ENCODE peak calls at places on chromosomes 7 and 10, in ten cellular contexts. L is GM23338, S is testis, A is MM.1S, M is esophagus squamous epithelium, Q is neural progenitor cell, B is upper lobe of right lung, E is psoas muscle, Z is Peyer's patch, O is heart right ventricle. C is an unnamed sample. For H3K4me1, the result is how much of the 10 kb centered on the place peaks cover.

GRCh38 chr7:27196287-27196739 is 3.6 kb downstream of the HOXA13 start:
- DNase-seq in L (peak), S (peak), A (peak), M (no peak), Q (peak), B (peak), E (peak), Z (peak), O (peak), C (peak)

GRCh38 chr7:26535483-26536069 is 243.9 kb downstream of the SNX10 start:
- DNase-seq in L (no peak), S (no peak), A (no peak), M (no peak), Q (no peak), B (no peak), E (no peak), Z (no peak), O (no peak), C (no peak)

GRCh38 chr7:68676789-68677535 is 921.3 kb upstream of the AUTS2 start:
- DNase-seq in L (no peak), S (no peak), A (no peak), M (no peak), Q (no peak), B (no peak), E (no peak), Z (no peak), O (no peak), C (no peak)

GRCh38 chr10:127694580-127695193 is 42.3 kb upstream of the FOXI2 start:
- DNase-seq in L (peak), S (peak), A (peak), M (no peak), Q (peak), B (peak), E (no peak), Z (no peak), O (no peak), C (peak)

GRCh38 chr10:101053516-101053915 is 8.3 kb upstream of the KAZALD1 start:
- DNase-seq in L (no peak), S (no peak), A (no peak), M (no peak), Q (no peak), B (no peak), E (no peak), Z (no peak), O (no peak), C (no peak)

GRCh38 chr7:2116903-2117680 is 115.7 kb downstream of the MAD1L1 start:
- DNase-seq in L (no peak), S (peak), A (no peak), M (no peak), Q (no peak), B (no peak), E (no peak), Z (no peak), O (peak), C (peak)

GRCh38 chr10:84715911-84716310 is 387.5 kb downstream of the CCSER2 start:
- DNase-seq in L (peak), S (peak), A (no peak), M (no peak), Q (peak), B (no peak), E (no peak), Z (no peak), O (no peak), C (peak)

GRCh38 chr10:24034571-24034970 is 174.4 kb upstream of the KIAA1217 start:
- DNase-seq in L (no peak), S (no peak), A (no peak), M (no peak), Q (no peak), B (no peak), E (no peak), Z (no peak), O (peak), C (no peak)

GRCh38 chr10:110508806-110509544 is 11.3 kb downstream of the DUSP5 start:
- DNase-seq in L (no peak), S (no peak), A (no peak), M (no peak), Q (no peak), B (no peak), E (no peak), Z (no peak), O (peak), C (no peak)

GRCh38 chr7:132065193-132065972 is 509.0 kb upstream of the PODXL start:
- DNase-seq in L (no peak), S (peak), A (peak), M (no peak), Q (no peak), B (no peak), E (peak), Z (no peak), O (peak), C (peak)

GRCh38 chr7:123643495-123644428 is 11.9 kb upstream of the LMOD2 start:
- DNase-seq in L (peak), S (peak), A (no peak), M (no peak), Q (peak), B (no peak), E (no peak), Z (peak), O (peak), C (peak)

GRCh38 chr10:47195274-47195885 is 104.6 kb upstream of the GDF10 start:
- DNase-seq in L (no peak), S (no peak), A (no peak), M (no peak), Q (no peak), B (no peak), E (no peak), Z (no peak), O (no peak), C (no peak)

GRCh38 chr7:33534830-33535229 is 370.5 kb upstream of the BMPER start:
- DNase-seq in L (peak), S (no peak), A (no peak), M (no peak), Q (no peak), B (no peak), E (no peak), Z (no peak), O (no peak), C (no peak)

GRCh38 chr10:17375936-17376584 is 78.3 kb downstream of the ST8SIA6 start:
- DNase-seq in L (peak), S (peak), A (no peak), M (no peak), Q (peak), B (no peak), E (no peak), Z (no peak), O (no peak), C (peak)

GRCh38 chr10:99658622-99659030 is 683 bp upstream of the ENTPD7 start:
- DNase-seq in L (peak), S (peak), A (no peak), M (peak), Q (peak), B (peak), E (peak), Z (peak), O (peak), C (peak)

GRCh38 chr7:44980393-44981034 is 1.7 kb upstream of the MYO1G start:
- DNase-seq in L (no peak), S (peak), A (no peak), M (no peak), Q (no peak), B (peak), E (no peak), Z (no peak), O (no peak), C (no peak)

GRCh38 chr7:139106959-139107358 is 2.6 kb downstream of the ZC3HAV1 start:
- DNase-seq in L (no peak), S (no peak), A (peak), M (no peak), Q (no peak), B (no peak), E (no peak), Z (no peak), O (no peak), C (no peak)

GRCh38 chr7:37037286-37037685 is 313.0 kb upstream of the AOAH start:
- DNase-seq in L (no peak), S (no peak), A (no peak), M (no peak), Q (no peak), B (no peak), E (no peak), Z (no peak), O (no peak), C (no peak)

GRCh38 chr10:84344560-84344959 is 16.2 kb downstream of the CCSER2 start:
- DNase-seq in L (no peak), S (no peak), A (no peak), M (no peak), Q (no peak), B (no peak), E (no peak), Z (no peak), O (no peak), C (no peak)

GRCh38 chr10:116151076-116151475 is 121.9 kb downstream of the GFRA1 start:
- DNase-seq in L (no peak), S (no peak), A (no peak), M (no peak), Q (no peak), B (no peak), E (no peak), Z (no peak), O (no peak), C (no peak)

GRCh38 chr10:80655898-80656297 is 118.2 kb downstream of the SH2D4B start:
- DNase-seq in L (no peak), S (no peak), A (no peak), M (no peak), Q (no peak), B (no peak), E (no peak), Z (no peak), O (no peak), C (no peak)

GRCh38 chr10:79235765-79236755 is 111.2 kb upstream of the PPIF start:
- DNase-seq in L (peak), S (no peak), A (no peak), M (no peak), Q (peak), B (no peak), E (no peak), Z (no peak), O (no peak), C (no peak)

GRCh38 chr7:98565114-98565513 is 52.0 kb upstream of the NPTX2 start:
- DNase-seq in L (no peak), S (no peak), A (no peak), M (no peak), Q (peak), B (no peak), E (no peak), Z (no peak), O (no peak), C (no peak)
- H3K4me1 ChIP-seq in L (under half), S (under half), A (under half), M (under half), Q (under half), B (under half), E (under half), Z (under half), O (under half), C (under half)

DNA sequence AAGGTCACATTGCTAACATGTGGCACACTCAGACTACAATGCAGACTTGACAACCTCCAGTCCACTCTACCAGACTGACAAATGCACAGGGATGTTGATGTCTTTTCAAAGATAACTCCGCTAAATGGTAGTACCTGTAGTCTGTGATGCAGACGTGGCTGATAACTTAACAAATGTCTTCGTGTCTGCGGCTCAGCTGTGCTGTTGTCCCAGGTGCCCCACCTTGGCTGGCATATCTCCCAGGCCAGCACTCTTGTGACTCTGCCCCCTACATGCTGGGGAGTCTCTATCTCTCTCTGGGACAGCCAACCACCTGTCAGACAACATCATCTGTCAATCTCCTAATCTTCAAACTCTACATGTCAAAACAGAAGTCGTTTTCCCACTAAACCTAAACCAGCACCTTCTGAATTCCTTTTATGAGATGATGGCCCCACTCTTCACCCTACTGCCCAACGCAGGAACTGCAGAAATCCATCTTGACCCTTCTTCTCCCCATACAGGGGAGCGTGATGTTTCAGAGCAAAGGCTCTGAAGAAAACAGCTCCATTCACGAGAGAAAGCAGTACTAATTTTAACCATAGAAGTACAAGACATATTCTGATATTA is 156.4 kb downstream of the USP6NL start:
- DNase-seq in L (peak), S (no peak), A (no peak), M (no peak), Q (no peak), B (no peak), E (no peak), Z (no peak), O (no peak), C (no peak)
- TF ChIP-seq CTCF in L (peak), S (no peak), A (peak), M (no peak), Q (peak), B (peak), E (no peak), Z (no peak), O (no peak), C (peak)

DNA sequence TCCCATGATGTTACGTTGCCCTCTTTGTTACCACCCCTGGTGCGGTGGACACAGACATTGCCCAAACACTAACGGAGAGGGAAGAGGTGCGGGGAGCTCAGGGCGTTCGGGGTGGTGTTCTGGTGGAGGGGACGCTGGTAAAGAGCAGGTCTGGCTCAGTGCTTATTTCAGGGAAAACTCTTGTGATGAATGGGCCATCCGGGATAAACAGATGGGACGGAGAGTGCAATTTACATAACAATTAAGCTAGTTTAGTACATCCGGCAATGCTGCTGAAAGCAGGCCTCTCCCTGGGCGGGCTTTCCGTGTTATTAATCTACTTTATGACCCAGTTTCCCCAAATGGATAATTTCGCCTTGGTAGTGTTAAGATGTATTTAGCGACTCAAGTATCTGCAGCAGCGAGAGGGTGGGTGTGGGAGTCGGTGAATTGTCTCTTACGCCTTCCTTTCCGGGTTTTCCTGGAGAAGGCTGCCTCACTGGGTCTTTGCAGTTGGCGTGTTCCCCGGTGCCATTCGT is 25.1 kb downstream of the FOXK1 start:
- DNase-seq in L (peak), S (no peak), A (no peak), M (no peak), Q (peak), B (no peak), E (no peak), Z (no peak), O (no peak), C (no peak)
- H3K4me3 ChIP-seq in L (peak), S (no peak), A (no peak), M (no peak), Q (peak), B (no peak), E (no peak), Z (no peak), O (peak), C (no peak)

GRCh38 chr7:101120315-101120714 is 6.6 kb upstream of the SERPINE1 start:
- DNase-seq in L (no peak), S (no peak), A (no peak), M (no peak), Q (no peak), B (no peak), E (no peak), Z (no peak), O (no peak), C (no peak)

GRCh38 chr7:101121996-101122932 is 4.6 kb upstream of the SERPINE1 start:
- DNase-seq in L (peak), S (peak), A (no peak), M (no peak), Q (peak), B (peak), E (peak), Z (peak), O (peak), C (no peak)

GRCh38 chr7:101116898-101117297 is 10.0 kb upstream of the SERPINE1 start:
- DNase-seq in L (no peak), S (no peak), A (no peak), M (no peak), Q (no peak), B (no peak), E (peak), Z (no peak), O (no peak), C (no peak)

GRCh38 chr7:101119876-101120275 is 7.0 kb upstream of the SERPINE1 start:
- DNase-seq in L (no peak), S (no peak), A (no peak), M (no peak), Q (no peak), B (no peak), E (no peak), Z (no peak), O (no peak), C (no peak)

DNA sequence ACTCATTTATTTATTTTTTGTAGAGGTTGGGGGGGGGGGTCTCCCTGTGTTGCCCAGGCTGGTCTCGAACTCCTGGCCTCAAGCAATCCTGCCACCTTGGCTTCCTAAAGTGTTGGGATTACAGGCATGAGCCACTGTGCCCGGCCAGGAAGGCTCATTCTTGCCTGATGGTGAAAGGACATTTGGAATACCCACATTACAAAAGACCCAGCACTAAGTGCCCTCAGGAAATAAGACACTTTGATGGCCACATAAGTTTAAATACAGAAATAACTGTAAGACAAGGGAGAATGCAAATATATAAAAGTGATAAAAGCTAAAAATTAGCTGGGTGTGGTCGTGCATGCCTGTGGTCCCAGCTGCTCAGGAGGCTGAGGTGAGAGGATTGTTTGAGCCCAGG is 8.0 kb upstream of the SERPINE1 start:
- DNase-seq in L (no peak), S (no peak), A (no peak), M (no peak), Q (no peak), B (no peak), E (no peak), Z (no peak), O (no peak), C (no peak)
- H3K4me1 ChIP-seq in L (under half), S (under half), A (under half), M (under half), Q (under half), B (under half), E (under half), Z (under half), O (under half), C (under half)

GRCh38 chr7:98294326-98294725 is 12.8 kb downstream of the BRI3 start:
- DNase-seq in L (no peak), S (no peak), A (no peak), M (no peak), Q (no peak), B (no peak), E (peak), Z (no peak), O (no peak), C (no peak)

GRCh38 chr7:98295467-98296220 is 14.2 kb downstream of the BRI3 start:
- DNase-seq in L (no peak), S (no peak), A (no peak), M (no peak), Q (no peak), B (no peak), E (peak), Z (no peak), O (no peak), C (no peak)

GRCh38 chr7:98293265-98293664 is 11.8 kb downstream of the BRI3 start:
- DNase-seq in L (no peak), S (no peak), A (no peak), M (no peak), Q (no peak), B (no peak), E (no peak), Z (no peak), O (no peak), C (no peak)

GRCh38 chr7:98293746-98294145 is 12.3 kb downstream of the BRI3 start:
- DNase-seq in L (no peak), S (no peak), A (no peak), M (no peak), Q (no peak), B (no peak), E (peak), Z (no peak), O (no peak), C (no peak)

DNA sequence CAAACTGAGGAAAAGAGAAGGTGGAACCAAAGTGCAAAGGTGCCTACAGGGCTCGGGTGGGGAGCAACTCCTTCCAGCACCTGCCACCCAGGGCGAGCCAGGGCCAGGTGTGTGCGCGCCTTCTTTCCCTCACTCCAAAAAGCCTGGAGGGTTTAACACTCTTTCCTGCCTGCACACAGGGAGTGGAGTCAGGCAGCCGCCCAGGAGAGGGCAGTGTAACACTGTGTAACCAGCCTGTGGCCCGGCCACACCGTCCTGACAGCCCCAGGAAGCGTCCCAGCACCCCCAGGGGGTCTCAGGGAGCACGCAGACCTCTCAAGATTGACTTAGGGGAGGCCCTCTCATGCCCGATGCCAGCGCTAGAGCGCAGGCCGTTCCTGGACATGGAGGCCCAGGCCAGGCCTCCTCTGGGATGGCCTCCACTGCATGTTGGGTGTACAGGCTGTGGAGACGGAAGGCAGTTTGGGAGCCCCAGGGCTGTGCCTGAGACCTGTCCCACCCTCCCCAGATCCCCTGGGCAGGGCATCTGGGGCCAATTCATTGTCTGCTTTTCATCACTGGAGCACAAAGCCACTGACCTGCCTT is 13.4 kb downstream of the BRI3 start:
- DNase-seq in L (peak), S (peak), A (no peak), M (no peak), Q (peak), B (peak), E (peak), Z (peak), O (peak), C (peak)
- TF ChIP-seq CTCF in L (peak), S (peak), A (peak), M (no peak), Q (peak), B (peak), E (peak), Z (no peak), O (peak), C (peak)

GRCh38 chr7:922334-923107 is 32.0 kb downstream of the ADAP1 start:
- DNase-seq in L (no peak), S (no peak), A (no peak), M (no peak), Q (no peak), B (peak), E (peak), Z (peak), O (no peak), C (no peak)
- H3K4me3 ChIP-seq in L (no peak), S (no peak), A (peak), M (peak), Q (no peak), B (peak), E (peak), Z (peak), O (no peak), C (no peak)

DNA sequence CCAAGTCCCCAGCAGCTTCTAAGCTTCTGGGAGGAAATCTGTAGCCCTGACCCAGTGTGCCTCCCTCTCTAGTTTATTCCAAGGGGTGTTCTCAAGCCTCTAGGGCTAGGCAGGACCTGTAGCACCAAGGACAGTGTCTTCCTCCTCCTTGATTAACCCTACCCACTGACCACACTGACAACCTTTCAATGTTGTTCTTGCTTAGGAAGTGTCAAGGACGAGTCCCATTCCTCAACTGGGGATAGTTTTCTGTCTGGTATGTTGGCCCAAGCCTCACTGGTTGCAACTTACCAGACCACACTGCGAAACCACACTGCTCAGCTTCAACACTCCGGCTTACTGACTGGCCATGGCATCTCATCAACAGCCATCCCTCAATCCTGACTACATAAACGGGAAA is 100.0 kb downstream of the RNF216 start:
- DNase-seq in L (no peak), S (no peak), A (no peak), M (no peak), Q (no peak), B (no peak), E (no peak), Z (no peak), O (no peak), C (no peak)
- H3K4me1 ChIP-seq in L (under half), S (under half), A (under half), M (under half), Q (under half), B (under half), E (under half), Z (under half), O (under half), C (under half)

C was measured in BE2C.